ENCODE peak calls at places on chromosomes 1 and 21, in four cellular contexts. A, E, K and S are unnamed samples.

GRCh38 chr1:152110365-152110859 is 4.8 kb downstream of the TCHH start:
- ATAC-seq in A (peak), E (peak), K (peak), S (no peak)

GRCh38 chr21:36769051-36769867 is 70.3 kb downstream of the SIM2 start:
- ATAC-seq in A (no peak), E (no peak), K (peak), S (no peak)

GRCh38 chr1:201208236-201208635 is 17.6 kb downstream of the IGFN1 start:
- ATAC-seq in A (no peak), E (no peak), K (no peak), S (no peak)

GRCh38 chr1:119227446-119227845 is 87.0 kb upstream of the WARS2 start:
- ATAC-seq in A (peak), E (no peak), K (no peak), S (no peak)

GRCh38 chr1:181424786-181425403 is 58.4 kb upstream of the CACNA1E start:
- ATAC-seq in A (peak), E (peak), K (peak), S (no peak)

GRCh38 chr1:213931804-213932203 is 56.0 kb upstream of the PROX1 start:
- ATAC-seq in A (peak), E (no peak), K (no peak), S (no peak)

GRCh38 chr1:56543783-56544612 is 35.4 kb downstream of the PLPP3 start:
- ATAC-seq in A (peak), E (no peak), K (no peak), S (no peak)

GRCh38 chr1:2396476-2396875 is 4.8 kb downstream of the RER1 start:
- ATAC-seq in A (no peak), E (no peak), K (no peak), S (no peak)

GRCh38 chr1:224629965-224630364 is 13.8 kb downstream of the CNIH3 start:
- ATAC-seq in A (no peak), E (no peak), K (no peak), S (no peak)

GRCh38 chr1:45929257-45929687 is 125.9 kb downstream of the MAST2 start:
- ATAC-seq in A (peak), E (no peak), K (peak), S (peak)

GRCh38 chr1:96080925-96081324 is 640.7 kb upstream of the PTBP2 start:
- ATAC-seq in A (peak), E (no peak), K (no peak), S (no peak)